ENCODE peak calls at places on chromosome 22, in four cellular contexts. J is PC-9, Y is suprapubic skin, I is stomach. S is an unnamed sample.

GRCh38 chr22:29006346-29006745 is 55.3 kb downstream of the C22orf31 start:
- DNase-seq in Y (no peak), J (no peak), I (no peak), S (no peak)

GRCh38 chr22:36223504-36223903 is 15.8 kb downstream of the APOL2 start:
- DNase-seq in J (no peak), Y (no peak), I (no peak), S (no peak)

GRCh38 chr22:27381552-27381951 is 420.0 kb downstream of the MN1 start:
- DNase-seq in I (no peak), Y (no peak), J (no peak), S (no peak)

GRCh38 chr22:32413715-32414114 is 1.7 kb upstream of the RTCB start:
- DNase-seq in J (no peak), Y (no peak), I (no peak), S (no peak)

GRCh38 chr22:33380789-33381530 is 322.8 kb upstream of the SYN3 start:
- DNase-seq in I (no peak), Y (no peak), J (no peak), S (no peak)

GRCh38 chr22:47757741-47758140 is 995.3 kb downstream of the TBC1D22A start:
- DNase-seq in Y (peak), J (no peak), I (no peak), S (no peak)

GRCh38 chr22:24402460-24403192 is 24.8 kb upstream of the ADORA2A start:
- DNase-seq in I (peak), Y (no peak), J (peak), S (peak)

GRCh38 chr22:40898850-40899357 is 37.0 kb upstream of the DNAJB7 start:
- DNase-seq in J (no peak), Y (no peak), I (no peak), S (peak)

GRCh38 chr22:31099841-31100761 is 7.3 kb downstream of the SELENOM start:
- DNase-seq in J (no peak), I (no peak), Y (no peak), S (no peak)

GRCh38 chr22:40432625-40433024 is 62.2 kb downstream of the SGSM3 start:
- DNase-seq in I (no peak), J (no peak), Y (no peak), S (no peak)

GRCh38 chr22:48567213-48567975 is 1260.3 kb downstream of the BRD1 start:
- DNase-seq in Y (no peak), J (no peak), I (no peak), S (no peak)

GRCh38 chr22:31425331-31426050 is 26.1 kb downstream of the DRG1 start:
- DNase-seq in Y (no peak), I (no peak), J (no peak), S (no peak)

GRCh38 chr22:22706253-22706940 is 62.0 kb downstream of the GGTLC2 start:
- DNase-seq in J (no peak), Y (no peak), I (no peak), S (no peak)

GRCh38 chr22:23212061-23213030 is 32.0 kb downstream of the BCR start:
- DNase-seq in I (no peak), Y (no peak), J (no peak), S (no peak)

GRCh38 chr22:17106161-17106784 is 14.9 kb downstream of the TMEM121B start:
- DNase-seq in I (no peak), J (no peak), Y (no peak), S (no peak)

GRCh38 chr22:18000441-18001039 is 23.8 kb downstream of the MICAL3 start:
- DNase-seq in J (peak), Y (no peak), I (no peak), S (peak)

GRCh38 chr22:26985217-26985616 is 327.8 kb downstream of the MIAT start:
- DNase-seq in Y (no peak), J (no peak), I (no peak), S (no peak)

GRCh38 chr22:16955678-16956210 is 52.3 kb downstream of the GAB4 start:
- DNase-seq in Y (no peak), I (no peak), J (no peak), S (no peak)

GRCh38 chr22:17896552-17896951 is 122.3 kb upstream of the BID start:
- DNase-seq in I (peak), J (no peak), Y (no peak), S (peak)

GRCh38 chr22:32389685-32390084 is 22.4 kb downstream of the RTCB start:
- DNase-seq in I (no peak), J (no peak), Y (no peak), S (peak)

GRCh38 chr22:23494593-23495266 is 85.4 kb downstream of the IGLL1 start:
- DNase-seq in I (no peak), J (no peak), Y (no peak), S (no peak)

GRCh38 chr22:21643533-21644357 is 1.6 kb downstream of the SDF2L1 start:
- DNase-seq in Y (no peak), J (no peak), I (no peak), S (peak)

DNA sequence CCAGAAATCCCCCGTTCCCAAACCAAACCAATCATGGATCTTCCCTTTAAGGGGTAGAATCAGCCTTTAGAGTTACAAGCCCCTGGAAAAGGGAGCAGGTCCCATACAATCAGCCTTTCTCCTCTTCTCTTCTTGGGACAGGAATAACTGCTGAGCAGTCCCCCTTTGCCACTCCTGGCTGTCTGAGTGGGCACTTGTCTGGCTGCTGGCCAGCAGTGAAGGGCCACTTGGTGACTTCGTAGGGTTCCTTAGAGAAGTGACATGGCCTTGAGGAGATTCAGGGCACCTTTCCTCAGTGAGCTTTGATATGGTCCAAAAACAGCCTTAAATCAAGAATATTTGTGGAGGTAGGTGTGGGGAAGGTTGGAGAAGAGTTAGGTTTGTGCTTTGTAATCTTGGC is 53.5 kb upstream of the HORMAD2 start:
- DNase-seq in I (no peak), Y (no peak), J (no peak), S (no peak)
- H3K27ac ChIP-seq in I (peak), Y (peak), J (peak), S (no peak)

GRCh38 chr22:39080052-39080762 is 3.1 kb downstream of the APOBEC3G start:
- DNase-seq in Y (no peak), I (no peak), J (no peak), S (no peak)

GRCh38 chr22:39073941-39074340 is 3.1 kb upstream of the APOBEC3G start:
- DNase-seq in I (no peak), J (no peak), Y (no peak), S (no peak)

GRCh38 chr22:39080993-39081513 is 4.0 kb downstream of the APOBEC3G start:
- DNase-seq in I (no peak), Y (no peak), J (no peak), S (no peak)

GRCh38 chr22:39078329-39078728 is 1.3 kb downstream of the APOBEC3G start:
- DNase-seq in Y (no peak), I (no peak), J (no peak), S (no peak)

DNA sequence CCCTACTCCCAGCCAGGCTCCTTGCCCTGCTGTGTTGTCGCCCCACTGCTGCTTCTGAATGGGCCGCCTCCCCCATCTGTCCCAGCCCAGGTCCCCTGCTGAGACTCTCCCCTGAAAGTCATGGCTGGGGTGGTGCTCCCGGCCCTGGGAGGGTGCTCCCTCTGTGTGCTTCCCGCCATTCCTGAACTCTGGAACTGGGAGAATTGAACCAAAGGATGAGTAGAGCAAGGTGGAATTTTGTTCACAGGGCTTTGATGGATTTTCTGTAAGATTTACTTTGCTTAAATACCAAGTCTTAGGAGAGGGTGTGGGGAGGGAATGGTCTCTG is 402 bp downstream of the APOBEC3G start:
- DNase-seq in I (no peak), Y (no peak), J (no peak), S (no peak)
- H3K4me3 ChIP-seq in I (peak), Y (peak), J (no peak), S (no peak)

GRCh38 chr22:38260760-38261477 is 11.9 kb downstream of the TMEM184B start:
- DNase-seq in Y (no peak), I (no peak), J (no peak), S (no peak)
- TF ChIP-seq CTCF in Y (no peak), I (no peak), J (no peak), S (no peak)

GRCh38 chr22:25403284-25403606 is 161.2 kb upstream of the GRK3 start:
- DNase-seq in Y (no peak), I (no peak), J (no peak), S (no peak)

GRCh38 chr22:25402501-25403283 is 161.8 kb upstream of the GRK3 start:
- DNase-seq in Y (no peak), I (no peak), J (no peak), S (peak)

GRCh38 chr22:25404556-25404922 is 159.9 kb upstream of the GRK3 start:
- DNase-seq in J (no peak), Y (no peak), I (no peak), S (peak)

GRCh38 chr22:25404923-25405853 is 159.3 kb upstream of the GRK3 start:
- DNase-seq in Y (no peak), J (peak), I (peak), S (peak)

GRCh38 chr22:25403752-25404471 is 160.6 kb upstream of the GRK3 start:
- DNase-seq in I (no peak), Y (no peak), J (no peak), S (no peak)
- H3K27ac ChIP-seq in I (peak), Y (peak), J (no peak), S (peak)

GRCh38 chr22:44357962-44358553 is 45.3 kb upstream of the SHISAL1 start:
- DNase-seq in Y (peak), I (no peak), J (no peak), S (peak)

GRCh38 chr22:44355688-44356070 is 42.9 kb upstream of the SHISAL1 start:
- DNase-seq in J (no peak), I (no peak), Y (peak), S (no peak)

GRCh38 chr22:44359496-44360110 is 46.9 kb upstream of the SHISAL1 start:
- DNase-seq in J (no peak), I (no peak), Y (peak), S (no peak)

GRCh38 chr22:44358723-44359440 is 46.1 kb upstream of the SHISAL1 start:
- DNase-seq in J (no peak), Y (peak), I (no peak), S (no peak)

GRCh38 chr22:44357296-44357961 is 44.7 kb upstream of the SHISAL1 start:
- DNase-seq in I (no peak), J (no peak), Y (peak), S (no peak)
- H3K4me3 ChIP-seq in I (no peak), J (no peak), Y (no peak), S (no peak)

GRCh38 chr22:45585946-45586540 is 83.4 kb downstream of the FBLN1 start:
- DNase-seq in I (no peak), Y (no peak), J (no peak), S (no peak)
- TF ChIP-seq CTCF in I (no peak), Y (no peak), J (no peak), S (no peak)

GRCh38 chr22:42086051-42086450 is 4.5 kb downstream of the NDUFA6 start:
- DNase-seq in Y (peak), I (no peak), J (no peak), S (no peak)

GRCh38 chr22:42090596-42091445 is at the start of gene NDUFA6:
- DNase-seq in I (peak), J (peak), Y (peak), S (peak)

DNA sequence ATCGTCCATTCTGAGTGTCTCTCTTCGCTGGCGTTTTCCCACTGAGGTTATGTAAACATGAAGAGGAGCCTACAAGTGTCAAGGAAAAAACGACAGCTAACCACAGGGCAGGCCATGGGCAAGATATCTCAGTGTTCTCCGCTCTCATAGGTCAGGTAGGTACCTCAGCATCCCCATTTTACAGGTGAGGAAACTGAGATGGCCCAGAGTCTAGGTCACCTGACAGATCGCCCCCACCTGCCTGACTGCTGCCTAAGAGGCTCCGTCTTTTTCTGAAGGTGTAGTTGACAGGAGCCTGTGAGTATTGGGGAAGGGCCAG is 833 bp upstream of the NDUFA6 start:
- DNase-seq in J (no peak), Y (no peak), I (no peak), S (no peak)
- H3K27ac ChIP-seq in J (no peak), Y (peak), I (peak), S (peak)

GRCh38 chr22:37239336-37240239 is 4.5 kb downstream of the RAC2 start:
- DNase-seq in Y (no peak), I (no peak), J (no peak), S (no peak)
- H3K4me3 ChIP-seq in Y (no peak), I (no peak), J (no peak), S (no peak)

DNA sequence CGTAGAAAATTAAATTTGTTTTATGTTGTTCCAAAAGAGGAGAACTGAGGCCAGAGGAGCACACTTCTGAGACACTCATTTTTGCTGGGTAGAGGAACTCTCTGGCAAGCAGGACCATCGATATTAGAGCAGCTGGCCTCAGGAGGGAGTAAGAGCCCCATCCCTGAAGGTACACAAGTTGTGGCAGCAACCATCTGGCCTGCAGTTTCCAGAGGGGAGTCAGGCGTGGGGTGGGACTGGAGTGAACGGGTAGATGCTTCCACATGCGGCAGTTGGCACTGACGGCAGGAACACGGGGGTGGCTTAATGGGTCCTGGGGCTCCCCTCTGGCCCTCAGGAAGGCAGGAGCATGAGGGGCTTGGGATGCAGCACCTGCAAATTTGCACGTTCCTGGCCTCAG is 13.2 kb upstream of the SSTR3 start:
- DNase-seq in I (no peak), J (no peak), Y (no peak), S (no peak)
- TF ChIP-seq CTCF in I (no peak), J (peak), Y (no peak), S (no peak)

GRCh38 chr22:20212754-20213699 is 55.1 kb downstream of the RTN4R start:
- DNase-seq in I (no peak), J (no peak), Y (no peak), S (no peak)
- H3K27ac ChIP-seq in I (no peak), J (no peak), Y (no peak), S (no peak)